ENCODE peak calls at places on chromosome 14, in four cellular contexts. T is HepG2, W is GM12878, G is K562. S is an unnamed sample.
A peak's percentile ranks its signal among the peaks of the same experiment; 100 is the strongest.

GRCh38 chr14:93456356-93456755 is 25.6 kb downstream of the UNC79 start:
- DNase-seq in T (no peak), W (no peak), G (no peak), S (no peak)

GRCh38 chr14:22556021-22556989 is 32.7 kb downstream of the DAD1 start:
- DNase-seq in T (no peak), W (peak; percentile 98), G (peak; percentile 31), S (no peak)

GRCh38 chr14:94823556-94824341 is 53.8 kb upstream of the GSC start:
- DNase-seq in T (peak; percentile 65), W (no peak), G (peak; percentile 7), S (peak; percentile 31)

GRCh38 chr14:30779210-30779609 is 95.1 kb upstream of the COCH start:
- DNase-seq in T (no peak), W (no peak), G (no peak), S (no peak)

GRCh38 chr14:99592933-99593753 is 10.9 kb downstream of the CCDC85C start:
- DNase-seq in T (no peak), W (no peak), G (no peak), S (no peak)

GRCh38 chr14:65414961-65415589 is 2.5 kb downstream of the FUT8 start:
- DNase-seq in T (peak; percentile 10), W (no peak), G (no peak), S (peak; percentile 12)

GRCh38 chr14:66228267-66228970 is 257.8 kb upstream of the CCDC196 start:
- DNase-seq in T (no peak), W (no peak), G (no peak), S (peak; percentile 6)

GRCh38 chr14:71187633-71188356 is 280.5 kb downstream of the PCNX1 start:
- DNase-seq in T (no peak), W (no peak), G (no peak), S (no peak)

GRCh38 chr14:93430319-93430801 is 379 bp upstream of the UNC79 start:
- DNase-seq in T (no peak), W (no peak), G (no peak), S (no peak)

GRCh38 chr14:63712123-63712522 is 15.7 kb downstream of the SGPP1 start:
- DNase-seq in T (no peak), W (no peak), G (no peak), S (no peak)

GRCh38 chr14:63710497-63710896 is 17.4 kb downstream of the SGPP1 start:
- DNase-seq in T (no peak), W (no peak), G (no peak), S (no peak)

GRCh38 chr14:63717704-63718103 is 10.2 kb downstream of the SGPP1 start:
- DNase-seq in T (no peak), W (no peak), G (no peak), S (peak; percentile 47)

GRCh38 chr14:63713058-63713457 is 14.8 kb downstream of the SGPP1 start:
- DNase-seq in T (no peak), W (no peak), G (no peak), S (no peak)

GRCh38 chr14:63713765-63714164 is 14.1 kb downstream of the SGPP1 start:
- DNase-seq in T (no peak), W (no peak), G (no peak), S (peak; percentile 52)
- TF ChIP-seq KDM1A in T (no peak), W (no peak), G (peak; percentile 45), S (no peak)

GRCh38 chr14:106039400-106039799 is 513.0 kb downstream of the TMEM121 start:
- DNase-seq in T (no peak), W (no peak), G (peak; percentile 11), S (peak; percentile 43)

GRCh38 chr14:106044515-106044914 is 518.1 kb downstream of the TMEM121 start:
- DNase-seq in T (no peak), W (no peak), G (no peak), S (no peak)

GRCh38 chr14:106044949-106045596 is 518.7 kb downstream of the TMEM121 start:
- DNase-seq in T (peak; percentile 83), W (no peak), G (peak; percentile 40), S (peak; percentile 83)
- TF ChIP-seq KDM1A in T (no peak), W (no peak), G (no peak), S (no peak)

GRCh38 chr14:100772607-100773165 is 46.0 kb downstream of the DLK1 start:
- DNase-seq in T (no peak), W (no peak), G (no peak), S (no peak)
- TF ChIP-seq KDM1A in T (no peak), W (no peak), G (no peak), S (no peak)

GRCh38 chr14:62307844-62308243 is 545.6 kb downstream of the SNAPC1 start:
- DNase-seq in T (no peak), W (no peak), G (no peak), S (no peak)

GRCh38 chr14:62308927-62309326 is 546.7 kb downstream of the SNAPC1 start:
- DNase-seq in T (no peak), W (no peak), G (no peak), S (no peak)

GRCh38 chr14:62308316-62308715 is 546.1 kb downstream of the SNAPC1 start:
- DNase-seq in T (no peak), W (no peak), G (no peak), S (no peak)

DNA sequence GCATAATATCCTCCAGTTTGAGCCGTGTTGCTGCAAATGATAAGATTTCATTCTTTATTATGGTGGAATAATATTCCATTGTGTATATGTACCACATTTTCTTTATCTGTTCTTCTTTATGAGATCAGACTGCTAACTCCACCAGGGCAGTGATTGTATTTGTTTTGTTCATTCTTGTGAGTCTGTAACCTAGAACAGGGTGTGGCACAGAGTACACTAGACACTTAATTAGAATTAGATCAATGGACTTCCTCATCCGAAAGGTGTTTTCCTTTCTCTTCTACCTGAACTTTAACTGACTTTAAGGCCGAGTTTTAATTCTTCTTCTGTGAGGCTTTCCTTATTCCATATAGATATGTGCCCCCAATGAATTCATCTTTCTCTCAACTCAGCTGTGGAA is 551.0 kb downstream of the SNAPC1 start:
- DNase-seq in T (no peak), W (no peak), G (no peak), S (no peak)
- TF ChIP-seq KDM1A in T (no peak), W (no peak), G (no peak), S (no peak)

GRCh38 chr14:73272393-73272792 is 35.1 kb downstream of the PAPLN start:
- DNase-seq in T (no peak), W (no peak), G (no peak), S (no peak)
- TF ChIP-seq KDM1A in T (no peak), W (no peak), G (no peak), S (no peak)

GRCh38 chr14:67359319-67359774 is 257 bp downstream of the ATP6V1D start:
- DNase-seq in T (peak; percentile 3), W (no peak), G (no peak), S (peak; percentile 21)
- TF ChIP-seq KDM1A in T (no peak), W (no peak), G (no peak), S (no peak)

GRCh38 chr14:59175404-59175803 is 13.1 kb upstream of the DAAM1 start:
- DNase-seq in T (no peak), W (peak; percentile 92), G (no peak), S (no peak)
- TF ChIP-seq KDM1A in T (no peak), W (no peak), G (no peak), S (no peak)